ENCODE peak calls at places on chromosomes 4 and X, in seven cellular contexts. C is stimulated activated CD8-positive, alpha-beta memory T cell treated with anti-CD3 and anti-CD28 coated beads, Interleukin-12 subunit alpha, Interleukin-12 subunit beta, amount 100 ng/mL, for 1 hour; I is stimulated activated CD4-positive, alpha-beta T cell treated with anti-CD3 and anti-CD28 coated beads, Interleukin-4, amount 100 ng/mL, for 48 hours; A is activated T-helper 1 cell treated with anti-CD3 and anti-CD28 coated beads, Interleukin-2, amount 50 U/mL, for 16 hours; F is naive thymus-derived CD4-positive, alpha-beta T cell; J is IMR-90; T is NAMALWA. O is an unnamed sample.

GRCh38 chrX:19991350-19991718 is 473 bp upstream of the BCLAF3 start:
- DNase-seq in C (no peak), J (no peak), A (no peak), F (peak; percentile 26), T (peak; percentile 13), I (no peak), O (no peak)

GRCh38 chrX:138986235-138986634 is 274.7 kb upstream of the FGF13 start:
- DNase-seq in F (no peak), C (no peak), J (no peak), A (no peak), T (no peak), I (no peak), O (no peak)

GRCh38 chrX:54178100-54178940 is 4.7 kb downstream of the FAM120C start:
- DNase-seq in F (no peak), C (no peak), I (no peak), J (peak; percentile 82), A (no peak), T (no peak), O (no peak)

GRCh38 chr4:6342530-6343293 is 73.1 kb downstream of the WFS1 start:
- DNase-seq in C (no peak), T (no peak), I (no peak), J (peak; percentile 27), A (no peak), F (no peak), O (no peak)

GRCh38 chr4:171962110-171962509 is 148.9 kb downstream of the GALNTL6 start:
- DNase-seq in T (no peak), C (no peak), I (no peak), A (no peak), F (no peak), J (no peak), O (no peak)

GRCh38 chr4:128528793-128529553 is 241.4 kb upstream of the PGRMC2 start:
- DNase-seq in F (no peak), T (no peak), C (no peak), I (no peak), A (no peak), J (peak; percentile 99), O (no peak)

GRCh38 chr4:82770607-82771006 is 28.0 kb downstream of the SCD5 start:
- DNase-seq in F (no peak), J (no peak), I (no peak), C (no peak), T (no peak), A (no peak), O (no peak)

GRCh38 chr4:64713256-64713840 is 304.1 kb upstream of the TECRL start:
- DNase-seq in I (no peak), A (no peak), J (peak; percentile 4), C (no peak), F (no peak), T (peak; percentile 56), O (no peak)

GRCh38 chr4:187478292-187479205 is 517.0 kb upstream of the ZFP42 start:
- DNase-seq in J (peak; percentile 95), C (no peak), A (no peak), T (no peak), F (no peak), I (no peak), O (no peak)